ENCODE peak calls at places on chromosomes 7 and 10, in four cellular contexts. One of them, this sample, is unnamed.

GRCh38 chr7:55052081-55052480 is 33.3 kb downstream of the EGFR start:
- DNase-seq in A549: no peak
- DNase-seq in GM12878: no peak
- DNase-seq in K562: no peak
- DNase-seq in this sample: peak; percentile 96

GRCh38 chr10:87547734-87548311 is 43.1 kb downstream of the MINPP1 start:
- DNase-seq in GM12878: no peak
- DNase-seq in K562: no peak
- DNase-seq in A549: no peak
- DNase-seq in this sample: peak; percentile 91

GRCh38 chr7:100901921-100902332 is 6.2 kb upstream of the ACHE start:
- DNase-seq in GM12878: no peak
- DNase-seq in A549: no peak
- DNase-seq in K562: no peak
- DNase-seq in this sample: no peak

GRCh38 chr7:137895301-137896201 is 48.8 kb upstream of the DGKI start:
- DNase-seq in GM12878: peak; percentile 72
- DNase-seq in K562: no peak
- DNase-seq in A549: no peak
- DNase-seq in this sample: no peak

GRCh38 chr10:49666054-49666453 is 13.4 kb upstream of the C10orf53 start:
- DNase-seq in A549: no peak
- DNase-seq in GM12878: no peak
- DNase-seq in K562: no peak
- DNase-seq in this sample: no peak

GRCh38 chr7:13945670-13946069 is 43.8 kb downstream of the ETV1 start:
- DNase-seq in A549: no peak
- DNase-seq in K562: no peak
- DNase-seq in GM12878: no peak
- DNase-seq in this sample: no peak

GRCh38 chr7:85737426-85737825 is 550.6 kb upstream of the SEMA3D start:
- DNase-seq in K562: no peak
- DNase-seq in GM12878: no peak
- DNase-seq in A549: no peak
- DNase-seq in this sample: no peak

GRCh38 chr10:86263907-86264306 is 102.7 kb downstream of the GRID1 start:
- DNase-seq in GM12878: no peak
- DNase-seq in A549: no peak
- DNase-seq in K562: no peak
- DNase-seq in this sample: no peak

GRCh38 chr10:89574348-89574747 is 39.0 kb upstream of the SLC16A12 start:
- DNase-seq in A549: no peak
- DNase-seq in K562: no peak
- DNase-seq in GM12878: no peak
- DNase-seq in this sample: no peak

GRCh38 chr10:111391146-111391545 is 314.3 kb downstream of the ADRA2A start:
- DNase-seq in GM12878: no peak
- DNase-seq in A549: no peak
- DNase-seq in K562: no peak
- DNase-seq in this sample: no peak

GRCh38 chr10:13681528-13681927 is 94.8 kb downstream of the PRPF18 start:
- DNase-seq in A549: no peak
- DNase-seq in K562: no peak
- DNase-seq in GM12878: no peak
- DNase-seq in this sample: no peak

DNA sequence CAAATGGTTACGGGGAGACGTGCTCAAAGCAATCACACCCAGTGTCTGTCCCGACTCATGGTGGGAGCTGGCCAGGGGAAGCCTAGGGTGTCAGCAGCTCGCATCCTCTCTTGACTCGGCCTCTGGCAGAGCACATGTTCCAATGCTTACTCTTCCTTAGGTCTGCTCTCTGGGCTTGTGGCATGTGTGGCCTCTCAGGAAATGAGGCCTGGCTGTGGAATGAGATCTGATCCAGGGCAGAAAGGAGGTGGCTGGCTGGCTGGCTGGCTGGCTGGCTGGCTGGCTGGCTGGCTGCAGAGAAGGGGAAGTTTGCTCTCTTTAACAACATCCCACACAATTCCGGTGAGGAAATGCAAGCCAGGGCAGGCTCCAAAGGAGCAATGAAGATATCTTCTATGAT is 153.4 kb downstream of the FANK1 start:
- DNase-seq in A549: no peak
- DNase-seq in K562: no peak
- DNase-seq in GM12878: no peak
- DNase-seq in this sample: peak; percentile 86
- TF ChIP-seq ELK1 in A549: no peak
- TF ChIP-seq ELK1 in K562: no peak
- TF ChIP-seq ELK1 in GM12878: no peak
- TF ChIP-seq ELK1 in this sample: no peak

DNA sequence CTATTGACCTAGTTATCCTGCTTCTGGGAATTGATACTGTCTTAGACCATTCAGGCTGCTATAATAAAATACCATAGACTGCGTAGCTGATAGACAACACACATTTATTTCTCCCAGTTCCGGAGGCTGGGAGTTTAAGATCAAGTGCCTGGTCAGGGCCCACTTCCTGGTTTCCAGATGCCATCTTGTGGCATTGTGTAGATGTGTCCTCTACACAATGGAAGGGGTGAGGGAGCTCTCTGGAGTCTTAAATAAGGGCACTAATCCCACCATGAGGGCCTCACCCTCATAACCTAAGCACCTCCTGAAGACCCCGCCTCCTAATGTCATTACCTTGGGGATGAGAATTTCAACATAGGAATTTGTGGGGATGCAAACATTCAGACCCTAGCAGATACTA is 62.4 kb downstream of the SLC35B4 start:
- DNase-seq in A549: no peak
- DNase-seq in GM12878: no peak
- DNase-seq in K562: peak; percentile 26
- DNase-seq in this sample: peak; percentile 22
- TF ChIP-seq ELK1 in A549: no peak
- TF ChIP-seq ELK1 in GM12878: no peak
- TF ChIP-seq ELK1 in K562: no peak
- TF ChIP-seq ELK1 in this sample: no peak

GRCh38 chr10:7335977-7336376 is 74.9 kb downstream of the SFMBT2 start:
- DNase-seq in K562: no peak
- DNase-seq in GM12878: no peak
- DNase-seq in A549: no peak
- DNase-seq in this sample: no peak

GRCh38 chr10:7337431-7338171 is 73.2 kb downstream of the SFMBT2 start:
- DNase-seq in K562: no peak
- DNase-seq in GM12878: no peak
- DNase-seq in A549: no peak
- DNase-seq in this sample: no peak

GRCh38 chr10:7329219-7329618 is 81.6 kb downstream of the SFMBT2 start:
- DNase-seq in K562: no peak
- DNase-seq in GM12878: no peak
- DNase-seq in A549: no peak
- DNase-seq in this sample: no peak

GRCh38 chr10:7338469-7338868 is 72.4 kb downstream of the SFMBT2 start:
- DNase-seq in A549: no peak
- DNase-seq in K562: no peak
- DNase-seq in GM12878: no peak
- DNase-seq in this sample: no peak

GRCh38 chr10:7333995-7334964 is 76.6 kb downstream of the SFMBT2 start:
- DNase-seq in K562: no peak
- DNase-seq in A549: no peak
- DNase-seq in GM12878: no peak
- DNase-seq in this sample: peak; percentile 45
- TF ChIP-seq ELK1 in K562: no peak
- TF ChIP-seq ELK1 in A549: no peak
- TF ChIP-seq ELK1 in GM12878: no peak
- TF ChIP-seq ELK1 in this sample: no peak

GRCh38 chr10:98255146-98255877 is 12.7 kb downstream of the LOXL4 start:
- DNase-seq in A549: no peak
- DNase-seq in GM12878: no peak
- DNase-seq in K562: no peak
- DNase-seq in this sample: no peak
- TF ChIP-seq ELK1 in A549: no peak
- TF ChIP-seq ELK1 in GM12878: no peak
- TF ChIP-seq ELK1 in K562: no peak
- TF ChIP-seq ELK1 in this sample: no peak

DNA sequence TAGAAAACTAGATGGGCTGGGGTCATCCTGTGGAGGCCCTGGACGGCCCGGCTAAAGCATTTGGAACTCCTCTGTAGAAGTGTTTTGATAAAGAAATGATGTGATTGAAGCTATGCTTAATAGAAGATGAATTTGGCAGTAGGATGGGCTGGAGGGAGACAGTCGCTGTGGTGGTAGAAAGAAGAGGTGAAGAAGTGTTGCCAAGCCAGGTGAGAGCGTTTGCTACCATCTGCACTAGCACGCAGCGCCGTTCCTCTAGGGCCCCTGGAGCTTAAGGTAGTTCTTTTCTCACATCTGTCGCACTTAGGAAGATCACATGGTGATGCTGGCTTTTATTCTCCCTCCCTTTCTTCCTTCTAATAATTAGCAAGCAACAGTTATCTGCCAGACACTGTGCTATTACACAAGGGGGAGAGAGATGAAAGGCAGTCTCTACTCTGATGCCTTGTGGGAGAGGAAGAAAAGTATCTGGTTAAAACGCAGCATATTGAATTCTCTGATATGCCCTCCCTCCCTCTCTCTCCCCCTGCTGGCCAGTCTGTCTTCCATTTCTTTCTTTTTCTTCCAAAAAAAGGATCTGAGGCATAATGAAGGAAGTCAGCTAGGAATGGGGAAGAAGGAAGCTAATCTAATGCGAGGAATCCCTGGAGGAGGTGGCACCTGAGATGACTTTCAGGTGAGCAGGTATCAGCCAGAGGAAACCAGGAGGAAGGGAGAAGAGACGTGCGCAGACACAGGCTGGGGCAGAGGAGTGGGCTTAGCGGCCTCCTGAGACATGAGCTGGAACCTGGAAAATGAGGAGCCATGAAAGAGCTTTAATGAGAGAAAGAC is 162.3 kb upstream of the KLF14 start:
- DNase-seq in GM12878: no peak
- DNase-seq in A549: no peak
- DNase-seq in K562: peak; percentile 48
- DNase-seq in this sample: peak; percentile 54
- TF ChIP-seq ELK1 in GM12878: no peak
- TF ChIP-seq ELK1 in A549: no peak
- TF ChIP-seq ELK1 in K562: no peak
- TF ChIP-seq ELK1 in this sample: no peak

DNA sequence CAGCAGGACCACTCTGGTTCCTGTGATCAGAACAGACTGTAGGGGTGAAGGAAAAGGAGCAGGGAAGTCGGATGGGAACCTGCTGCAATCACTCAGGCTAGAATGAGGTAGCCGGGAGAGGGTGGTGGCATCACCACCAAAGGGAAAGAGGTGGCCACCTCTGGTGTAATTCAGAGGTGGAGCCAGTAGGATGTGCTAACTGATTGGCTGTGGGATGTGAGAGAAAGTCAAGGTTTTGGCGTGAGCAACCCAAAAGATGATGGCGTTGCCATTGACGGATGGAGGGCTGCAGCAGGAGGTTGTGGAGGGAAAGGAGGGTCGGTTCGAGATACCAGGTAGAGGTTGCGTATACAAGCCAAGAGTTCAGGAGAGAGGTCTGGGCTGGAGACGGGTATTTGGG is 7.4 kb upstream of the VSIR start:
- DNase-seq in A549: no peak
- DNase-seq in GM12878: no peak
- DNase-seq in K562: peak; percentile 38
- DNase-seq in this sample: no peak
- TF ChIP-seq ELK1 in A549: no peak
- TF ChIP-seq ELK1 in GM12878: no peak
- TF ChIP-seq ELK1 in K562: no peak
- TF ChIP-seq ELK1 in this sample: no peak

GRCh38 chr7:64890761-64891666 is 12.1 kb upstream of the ZNF273 start:
- DNase-seq in K562: no peak
- DNase-seq in A549: no peak
- DNase-seq in GM12878: no peak
- DNase-seq in this sample: no peak

GRCh38 chr7:64887756-64888508 is 15.1 kb upstream of the ZNF273 start:
- DNase-seq in A549: no peak
- DNase-seq in K562: no peak
- DNase-seq in GM12878: no peak
- DNase-seq in this sample: no peak

GRCh38 chr7:64889686-64890162 is 13.3 kb upstream of the ZNF273 start:
- DNase-seq in A549: no peak
- DNase-seq in K562: no peak
- DNase-seq in GM12878: no peak
- DNase-seq in this sample: no peak

GRCh38 chr7:64888561-64888900 is 14.5 kb upstream of the ZNF273 start:
- DNase-seq in GM12878: no peak
- DNase-seq in K562: no peak
- DNase-seq in A549: no peak
- DNase-seq in this sample: no peak

DNA sequence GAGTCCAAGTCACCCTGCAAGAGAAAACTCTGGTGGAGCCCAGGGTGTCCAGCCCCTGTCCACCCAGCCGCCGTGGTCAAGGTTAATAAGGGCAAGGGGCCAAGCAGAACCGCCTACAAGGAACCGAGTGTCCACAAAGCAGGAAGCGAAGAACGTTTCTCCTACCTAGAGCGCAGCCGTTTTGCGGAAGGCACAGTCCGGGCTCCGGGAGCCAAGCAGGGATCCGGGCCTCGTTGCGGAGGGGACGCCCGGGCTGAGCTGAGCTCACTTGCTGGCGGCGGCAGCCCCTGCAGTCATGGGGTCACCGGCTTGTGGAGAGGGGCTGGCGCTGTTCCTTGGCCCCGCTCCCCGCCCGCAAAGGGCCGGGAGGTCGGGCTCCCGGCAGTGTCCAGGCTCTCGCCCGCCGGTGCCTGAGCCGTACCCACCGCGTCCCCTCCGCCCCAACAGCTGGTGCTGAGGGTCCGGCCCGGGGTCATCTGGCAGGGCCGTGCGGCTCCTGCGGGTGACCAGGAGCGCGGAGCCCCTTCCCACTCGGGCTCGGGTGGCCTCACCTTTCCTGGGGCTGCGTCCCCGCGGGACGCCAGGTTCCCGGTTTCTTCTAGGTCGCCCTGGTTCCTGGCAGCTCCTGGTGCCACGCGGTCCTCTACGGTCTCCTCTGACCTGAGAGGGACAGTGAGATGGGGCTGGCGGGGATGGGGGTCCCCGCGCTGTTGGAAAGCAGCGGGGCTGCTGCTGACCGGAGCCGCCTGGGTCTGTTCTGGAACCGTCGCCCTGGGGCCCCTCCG is 14.0 kb upstream of the ZNF273 start:
- DNase-seq in GM12878: no peak
- DNase-seq in A549: no peak
- DNase-seq in K562: no peak
- DNase-seq in this sample: no peak
- TF ChIP-seq ELK1 in GM12878: no peak
- TF ChIP-seq ELK1 in A549: no peak
- TF ChIP-seq ELK1 in K562: no peak
- TF ChIP-seq ELK1 in this sample: no peak